ENCODE peak calls at places on chromosomes 16 and 17, in ten cellular contexts. One of them, this sample, is unnamed.

GRCh38 chr16:69787883-69788282 is 25.8 kb downstream of the WWP2 start:
- DNase-seq in activated CD4-positive, alpha-beta T cell treated with anti-CD3 and anti-CD28 coated beads, Interleukin-2, amount 50 U/mL, for 1 hour: no peak
- DNase-seq in CD4-positive, CD25-positive, alpha-beta regulatory T cell: no peak
- DNase-seq in EL: no peak
- DNase-seq in substantia nigra: no peak
- DNase-seq in iris pigment epithelial cell: no peak
- DNase-seq in Caki2: no peak
- DNase-seq in fibroblast of the aortic adventitia: no peak
- DNase-seq in Peyer's patch: no peak
- DNase-seq in B cell: no peak
- DNase-seq in this sample: peak; percentile 72

GRCh38 chr17:45936610-45937009 is 42.3 kb downstream of the MAPT start:
- DNase-seq in activated CD4-positive, alpha-beta T cell treated with anti-CD3 and anti-CD28 coated beads, Interleukin-2, amount 50 U/mL, for 1 hour: no peak
- DNase-seq in CD4-positive, CD25-positive, alpha-beta regulatory T cell: no peak
- DNase-seq in EL: no peak
- DNase-seq in substantia nigra: no peak
- DNase-seq in iris pigment epithelial cell: no peak
- DNase-seq in Caki2: no peak
- DNase-seq in fibroblast of the aortic adventitia: no peak
- DNase-seq in Peyer's patch: no peak
- DNase-seq in B cell: no peak
- DNase-seq in this sample: no peak

GRCh38 chr17:29590261-29590978 is 972 bp upstream of the GIT1 start:
- DNase-seq in activated CD4-positive, alpha-beta T cell treated with anti-CD3 and anti-CD28 coated beads, Interleukin-2, amount 50 U/mL, for 1 hour: no peak
- DNase-seq in CD4-positive, CD25-positive, alpha-beta regulatory T cell: no peak
- DNase-seq in EL: peak; percentile 75
- DNase-seq in substantia nigra: no peak
- DNase-seq in iris pigment epithelial cell: peak; percentile 69
- DNase-seq in Caki2: no peak
- DNase-seq in fibroblast of the aortic adventitia: peak; percentile 66
- DNase-seq in Peyer's patch: no peak
- DNase-seq in B cell: no peak
- DNase-seq in this sample: no peak

GRCh38 chr17:4329838-4330237 is 36.6 kb downstream of the UBE2G1 start:
- DNase-seq in activated CD4-positive, alpha-beta T cell treated with anti-CD3 and anti-CD28 coated beads, Interleukin-2, amount 50 U/mL, for 1 hour: no peak
- DNase-seq in CD4-positive, CD25-positive, alpha-beta regulatory T cell: no peak
- DNase-seq in EL: peak; percentile 93
- DNase-seq in substantia nigra: no peak
- DNase-seq in iris pigment epithelial cell: peak; percentile 94
- DNase-seq in Caki2: peak; percentile 51
- DNase-seq in fibroblast of the aortic adventitia: peak; percentile 87
- DNase-seq in Peyer's patch: no peak
- DNase-seq in B cell: no peak
- DNase-seq in this sample: peak; percentile 99

GRCh38 chr17:1362065-1362848 is 37.8 kb downstream of the YWHAE start:
- DNase-seq in activated CD4-positive, alpha-beta T cell treated with anti-CD3 and anti-CD28 coated beads, Interleukin-2, amount 50 U/mL, for 1 hour: peak; percentile 30
- DNase-seq in CD4-positive, CD25-positive, alpha-beta regulatory T cell: peak; percentile 40
- DNase-seq in EL: no peak
- DNase-seq in substantia nigra: no peak
- DNase-seq in iris pigment epithelial cell: no peak
- DNase-seq in Caki2: no peak
- DNase-seq in fibroblast of the aortic adventitia: peak; percentile 31
- DNase-seq in Peyer's patch: no peak
- DNase-seq in B cell: peak; percentile 55
- DNase-seq in this sample: no peak

GRCh38 chr16:80594756-80595155 is 54.0 kb downstream of the DYNLRB2 start:
- DNase-seq in activated CD4-positive, alpha-beta T cell treated with anti-CD3 and anti-CD28 coated beads, Interleukin-2, amount 50 U/mL, for 1 hour: no peak
- DNase-seq in CD4-positive, CD25-positive, alpha-beta regulatory T cell: no peak
- DNase-seq in EL: peak; percentile 71
- DNase-seq in substantia nigra: no peak
- DNase-seq in iris pigment epithelial cell: no peak
- DNase-seq in Caki2: no peak
- DNase-seq in fibroblast of the aortic adventitia: peak; percentile 6
- DNase-seq in Peyer's patch: no peak
- DNase-seq in B cell: no peak
- DNase-seq in this sample: no peak

GRCh38 chr17:80921159-80921558 is 70.5 kb upstream of the CHMP6 start:
- DNase-seq in activated CD4-positive, alpha-beta T cell treated with anti-CD3 and anti-CD28 coated beads, Interleukin-2, amount 50 U/mL, for 1 hour: no peak
- DNase-seq in CD4-positive, CD25-positive, alpha-beta regulatory T cell: no peak
- DNase-seq in EL: no peak
- DNase-seq in substantia nigra: no peak
- DNase-seq in iris pigment epithelial cell: no peak
- DNase-seq in Caki2: no peak
- DNase-seq in fibroblast of the aortic adventitia: no peak
- DNase-seq in Peyer's patch: no peak
- DNase-seq in B cell: no peak
- DNase-seq in this sample: no peak

GRCh38 chr17:55198690-55199370 is 65.9 kb upstream of the HLF start:
- DNase-seq in activated CD4-positive, alpha-beta T cell treated with anti-CD3 and anti-CD28 coated beads, Interleukin-2, amount 50 U/mL, for 1 hour: no peak
- DNase-seq in CD4-positive, CD25-positive, alpha-beta regulatory T cell: no peak
- DNase-seq in EL: no peak
- DNase-seq in substantia nigra: no peak
- DNase-seq in iris pigment epithelial cell: no peak
- DNase-seq in Caki2: no peak
- DNase-seq in fibroblast of the aortic adventitia: no peak
- DNase-seq in Peyer's patch: no peak
- DNase-seq in B cell: no peak
- DNase-seq in this sample: no peak

GRCh38 chr17:32487460-32488176 is 825 bp downstream of the CDK5R1 start:
- DNase-seq in activated CD4-positive, alpha-beta T cell treated with anti-CD3 and anti-CD28 coated beads, Interleukin-2, amount 50 U/mL, for 1 hour: peak; percentile 37
- DNase-seq in CD4-positive, CD25-positive, alpha-beta regulatory T cell: no peak
- DNase-seq in EL: peak; percentile 35
- DNase-seq in substantia nigra: no peak
- DNase-seq in iris pigment epithelial cell: no peak
- DNase-seq in Caki2: peak; percentile 18
- DNase-seq in fibroblast of the aortic adventitia: no peak
- DNase-seq in Peyer's patch: peak; percentile 63
- DNase-seq in B cell: peak; percentile 49
- DNase-seq in this sample: no peak

GRCh38 chr16:49620868-49621239 is 235.1 kb downstream of the ZNF423 start:
- DNase-seq in activated CD4-positive, alpha-beta T cell treated with anti-CD3 and anti-CD28 coated beads, Interleukin-2, amount 50 U/mL, for 1 hour: no peak
- DNase-seq in CD4-positive, CD25-positive, alpha-beta regulatory T cell: no peak
- DNase-seq in EL: no peak
- DNase-seq in substantia nigra: no peak
- DNase-seq in iris pigment epithelial cell: no peak
- DNase-seq in Caki2: no peak
- DNase-seq in fibroblast of the aortic adventitia: no peak
- DNase-seq in Peyer's patch: no peak
- DNase-seq in B cell: no peak
- DNase-seq in this sample: no peak

GRCh38 chr16:1333149-1333812 is at the start of gene BAIAP3:
- DNase-seq in activated CD4-positive, alpha-beta T cell treated with anti-CD3 and anti-CD28 coated beads, Interleukin-2, amount 50 U/mL, for 1 hour: peak; percentile 51
- DNase-seq in CD4-positive, CD25-positive, alpha-beta regulatory T cell: no peak
- DNase-seq in EL: no peak
- DNase-seq in substantia nigra: no peak
- DNase-seq in iris pigment epithelial cell: peak; percentile 25
- DNase-seq in Caki2: no peak
- DNase-seq in fibroblast of the aortic adventitia: no peak
- DNase-seq in Peyer's patch: peak; percentile 62
- DNase-seq in B cell: peak; percentile 73
- DNase-seq in this sample: peak; percentile 45

GRCh38 chr16:89341697-89342694 is 124.5 kb downstream of the ZNF778 start:
- DNase-seq in activated CD4-positive, alpha-beta T cell treated with anti-CD3 and anti-CD28 coated beads, Interleukin-2, amount 50 U/mL, for 1 hour: no peak
- DNase-seq in CD4-positive, CD25-positive, alpha-beta regulatory T cell: no peak
- DNase-seq in EL: no peak
- DNase-seq in substantia nigra: no peak
- DNase-seq in iris pigment epithelial cell: no peak
- DNase-seq in Caki2: no peak
- DNase-seq in fibroblast of the aortic adventitia: no peak
- DNase-seq in Peyer's patch: no peak
- DNase-seq in B cell: no peak
- DNase-seq in this sample: no peak

GRCh38 chr17:81400154-81400938 is 5.1 kb downstream of the BAHCC1 start:
- DNase-seq in activated CD4-positive, alpha-beta T cell treated with anti-CD3 and anti-CD28 coated beads, Interleukin-2, amount 50 U/mL, for 1 hour: no peak
- DNase-seq in CD4-positive, CD25-positive, alpha-beta regulatory T cell: no peak
- DNase-seq in EL: peak; percentile 68
- DNase-seq in substantia nigra: peak; percentile 73
- DNase-seq in iris pigment epithelial cell: peak; percentile 73
- DNase-seq in Caki2: no peak
- DNase-seq in fibroblast of the aortic adventitia: peak; percentile 70
- DNase-seq in Peyer's patch: no peak
- DNase-seq in B cell: peak; percentile 26
- DNase-seq in this sample: no peak

GRCh38 chr16:50269061-50269705 is 2.8 kb downstream of the ADCY7 start:
- DNase-seq in activated CD4-positive, alpha-beta T cell treated with anti-CD3 and anti-CD28 coated beads, Interleukin-2, amount 50 U/mL, for 1 hour: no peak
- DNase-seq in CD4-positive, CD25-positive, alpha-beta regulatory T cell: no peak
- DNase-seq in EL: no peak
- DNase-seq in substantia nigra: no peak
- DNase-seq in iris pigment epithelial cell: no peak
- DNase-seq in Caki2: no peak
- DNase-seq in fibroblast of the aortic adventitia: no peak
- DNase-seq in Peyer's patch: no peak
- DNase-seq in B cell: no peak
- DNase-seq in this sample: no peak

GRCh38 chr16:80274576-80275191 is 266.1 kb upstream of the DYNLRB2 start:
- DNase-seq in activated CD4-positive, alpha-beta T cell treated with anti-CD3 and anti-CD28 coated beads, Interleukin-2, amount 50 U/mL, for 1 hour: no peak
- DNase-seq in CD4-positive, CD25-positive, alpha-beta regulatory T cell: no peak
- DNase-seq in EL: peak; percentile 87
- DNase-seq in substantia nigra: no peak
- DNase-seq in iris pigment epithelial cell: peak; percentile 80
- DNase-seq in Caki2: no peak
- DNase-seq in fibroblast of the aortic adventitia: peak; percentile 37
- DNase-seq in Peyer's patch: no peak
- DNase-seq in B cell: no peak
- DNase-seq in this sample: no peak

GRCh38 chr17:79930077-79930785 is 91.0 kb upstream of the CBX4 start:
- DNase-seq in activated CD4-positive, alpha-beta T cell treated with anti-CD3 and anti-CD28 coated beads, Interleukin-2, amount 50 U/mL, for 1 hour: no peak
- DNase-seq in CD4-positive, CD25-positive, alpha-beta regulatory T cell: no peak
- DNase-seq in EL: no peak
- DNase-seq in substantia nigra: no peak
- DNase-seq in iris pigment epithelial cell: no peak
- DNase-seq in Caki2: no peak
- DNase-seq in fibroblast of the aortic adventitia: peak; percentile 17
- DNase-seq in Peyer's patch: no peak
- DNase-seq in B cell: no peak
- DNase-seq in this sample: no peak